ENCODE peak calls at places on chromosomes 4 and X, in four cellular contexts. Z, M, D and L are unnamed samples.

GRCh38 chr4:144374065-144374464 is 233.5 kb upstream of the GYPA start:
- DNase-seq in Z (no peak), M (no peak), D (peak), L (peak)

GRCh38 chrX:104864296-104864695 is 298.3 kb downstream of the IL1RAPL2 start:
- DNase-seq in Z (peak), M (no peak), D (no peak), L (no peak)

GRCh38 chrX:153782324-153782723 is 1.5 kb downstream of the SRPK3 start:
- DNase-seq in Z (no peak), M (no peak), D (peak), L (peak)

GRCh38 chr4:75512336-75513211 is 1.6 kb downstream of the RCHY1 start:
- DNase-seq in Z (peak), M (peak), D (peak), L (no peak)

GRCh38 chrX:153905481-153906095 is 1.1 kb downstream of the AVPR2 start:
- DNase-seq in Z (no peak), M (no peak), D (no peak), L (no peak)

GRCh38 chr4:127304356-127304755 is 328.4 kb upstream of the INTU start:
- DNase-seq in Z (peak), M (peak), D (no peak), L (no peak)

GRCh38 chr4:136931771-136932170 is 600.5 kb downstream of the PCDH18 start:
- DNase-seq in Z (no peak), M (no peak), D (no peak), L (no peak)

GRCh38 chrX:153226344-153227190 is 47.5 kb downstream of the MAGEA1 start:
- DNase-seq in Z (peak), M (peak), D (peak), L (peak)

GRCh38 chr4:144355809-144356757 is 215.6 kb upstream of the GYPA start:
- DNase-seq in Z (peak), M (peak), D (peak), L (peak)

GRCh38 chr4:114019276-114019971 is 40.0 kb upstream of the ARSJ start:
- DNase-seq in Z (no peak), M (peak), D (no peak), L (no peak)

GRCh38 chr4:41455215-41455614 is 82.7 kb upstream of the LIMCH1 start:
- DNase-seq in Z (no peak), M (no peak), D (peak), L (peak)

GRCh38 chrX:129139837-129140679 is 383.2 kb downstream of the SMARCA1 start:
- DNase-seq in Z (no peak), M (no peak), D (no peak), L (no peak)

GRCh38 chr4:98958065-98958464 is 29.1 kb upstream of the EIF4E start:
- DNase-seq in Z (no peak), M (no peak), D (no peak), L (no peak)

GRCh38 chrX:29687687-29688086 is 527.7 kb upstream of the MAGEB2 start:
- DNase-seq in Z (peak), M (peak), D (peak), L (no peak)

GRCh38 chr4:140176735-140177134 is 22.8 kb upstream of the MAML3 start:
- DNase-seq in Z (peak), M (peak), D (no peak), L (no peak)

GRCh38 chrX:1321689-1322088 is 14.9 kb upstream of the IL3RA start:
- DNase-seq in Z (no peak), M (no peak), D (no peak), L (no peak)

DNA sequence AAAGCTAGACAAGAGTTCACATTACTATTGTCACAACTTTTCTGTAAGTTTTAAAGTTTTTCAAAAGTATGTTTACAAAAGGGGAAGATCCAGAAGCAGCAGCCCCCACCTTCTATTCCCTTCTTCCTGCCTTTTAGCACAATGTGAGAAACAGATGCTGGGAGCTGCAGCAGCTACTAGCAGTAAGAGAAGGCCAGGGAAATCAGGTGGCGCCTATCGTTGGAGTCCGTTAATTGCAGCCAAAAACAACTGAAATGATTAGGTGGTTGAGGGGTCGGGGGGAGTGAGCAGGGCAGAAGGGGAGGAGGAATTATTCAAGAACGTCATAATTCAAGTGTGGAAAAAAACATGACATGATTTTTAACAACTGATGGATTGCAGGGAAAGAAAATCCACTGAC is 27.4 kb downstream of the FRYL start:
- DNase-seq in Z (no peak), M (peak), D (peak), L (no peak)
- H3K4ac ChIP-seq in Z (no peak), M (no peak), D (no peak), L (no peak)

DNA sequence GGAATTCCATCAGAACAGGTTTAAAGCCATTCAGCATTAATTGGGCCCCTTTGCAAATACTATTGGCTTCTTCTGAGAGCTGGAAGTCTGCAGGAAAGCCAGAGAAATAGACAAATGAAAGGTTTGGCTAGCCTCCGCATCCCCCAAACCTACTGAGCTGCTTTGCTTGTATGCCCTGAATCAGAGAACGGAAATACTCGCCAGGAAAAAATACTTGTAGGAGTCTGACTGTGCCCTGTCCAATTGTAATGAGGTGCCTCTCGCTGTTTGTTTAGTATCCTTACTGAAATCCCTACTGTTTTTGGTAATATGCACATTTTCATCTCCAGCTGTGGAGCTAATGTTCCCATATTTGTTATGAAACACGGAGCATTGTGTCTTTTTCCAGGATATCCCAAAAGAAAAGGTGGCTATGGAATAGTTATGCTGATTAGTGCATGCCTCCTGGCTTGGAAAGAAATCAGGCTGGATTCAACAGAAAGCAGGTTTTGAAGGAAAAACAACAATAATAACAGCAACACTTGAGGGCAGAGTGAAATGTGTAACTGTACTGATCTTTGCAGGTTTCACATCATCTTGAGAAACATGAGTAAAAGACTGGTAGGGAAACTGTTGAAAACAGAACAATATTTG is 50.7 kb upstream of the NLGN4X start:
- DNase-seq in Z (no peak), M (no peak), D (no peak), L (no peak)
- H3K4ac ChIP-seq in Z (no peak), M (no peak), D (no peak), L (no peak)

GRCh38 chrX:106437407-106437806 is 174.4 kb upstream of the RADX start:
- DNase-seq in Z (no peak), M (no peak), D (no peak), L (no peak)

GRCh38 chrX:106436695-106437094 is 175.1 kb upstream of the RADX start:
- DNase-seq in Z (no peak), M (no peak), D (no peak), L (no peak)
- H3K4ac ChIP-seq in Z (no peak), M (no peak), D (no peak), L (no peak)

GRCh38 chrX:40849906-40850672 is 114.7 kb upstream of the MED14 start:
- DNase-seq in Z (peak), M (peak), D (no peak), L (no peak)
- H3K4ac ChIP-seq in Z (no peak), M (peak), D (no peak), L (no peak)

GRCh38 chr4:145732895-145733880 is 53.2 kb downstream of the C4orf51 start:
- DNase-seq in Z (peak), M (peak), D (peak), L (peak)
- H3K4ac ChIP-seq in Z (peak), M (peak), D (peak), L (no peak)

DNA sequence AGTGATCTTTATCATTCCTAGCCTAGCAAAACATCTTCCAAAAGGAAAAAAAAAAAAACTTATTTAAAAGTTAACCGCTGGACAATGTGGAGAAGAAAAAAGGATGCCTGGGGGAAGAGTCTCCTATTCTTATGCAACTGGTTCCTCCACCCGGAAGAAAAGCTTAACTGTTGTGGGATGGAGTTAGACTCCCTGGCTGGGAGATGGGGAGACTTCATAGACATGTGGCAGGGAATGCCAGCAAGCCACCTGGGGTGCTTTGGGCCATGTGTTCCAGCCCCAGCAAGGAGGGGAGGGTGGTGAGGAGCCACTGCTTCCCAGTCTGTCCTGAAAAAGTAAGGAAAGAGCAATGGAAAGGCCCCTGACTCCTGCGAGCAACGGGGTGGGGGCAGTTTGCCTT is 119.4 kb upstream of the SPIN4 start:
- DNase-seq in Z (no peak), M (no peak), D (no peak), L (no peak)
- H3K4ac ChIP-seq in Z (no peak), M (no peak), D (no peak), L (no peak)

DNA sequence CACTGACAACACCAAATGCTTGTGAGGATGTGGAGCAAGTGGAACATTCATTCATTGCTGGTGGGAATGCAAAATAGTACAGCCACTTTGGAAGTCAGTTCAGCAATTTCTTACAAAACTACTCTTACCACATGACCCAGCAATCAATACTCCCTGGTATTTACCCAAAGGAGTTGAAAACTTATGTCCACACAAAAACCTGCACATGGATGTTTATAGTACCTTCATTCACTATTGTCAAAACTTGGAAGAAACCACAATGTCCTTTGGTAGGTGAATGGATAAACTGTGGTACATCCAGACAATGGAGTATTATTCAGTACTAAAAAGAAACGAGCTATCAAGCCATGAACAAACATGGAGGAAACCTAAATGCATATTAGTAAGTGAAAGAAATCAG is 27.5 kb downstream of the HUWE1 start:
- DNase-seq in Z (no peak), M (no peak), D (no peak), L (no peak)
- H3K4ac ChIP-seq in Z (no peak), M (no peak), D (no peak), L (no peak)

GRCh38 chr4:152894673-152895072 is 41.5 kb upstream of the FHDC1 start:
- DNase-seq in Z (no peak), M (peak), D (no peak), L (no peak)
- H3K4ac ChIP-seq in Z (no peak), M (no peak), D (no peak), L (no peak)

GRCh38 chr4:73010789-73011628 is 58.5 kb downstream of the COX18 start:
- DNase-seq in Z (no peak), M (no peak), D (no peak), L (no peak)
- H3K4ac ChIP-seq in Z (no peak), M (no peak), D (no peak), L (no peak)